ENCODE peak calls at places on chromosomes 1 and 21, in five cellular contexts. S is neuronal stem cell, L is H1, A is IMR-90, B is mesenchymal stem cell. P is an unnamed sample.

GRCh38 chr1:27606708-27607238 is 2.8 kb upstream of the AHDC1 start:
- DNase-seq in S (no peak), L (no peak), A (peak; percentile 41), B (peak; percentile 75), P (no peak)

GRCh38 chr1:231139659-231140650 is 21.9 kb upstream of the TRIM67 start:
- DNase-seq in S (no peak), L (no peak), A (peak; percentile 82), B (peak; percentile 62), P (peak; percentile 95)

GRCh38 chr1:207993477-207994445 is 82.8 kb upstream of the CD34 start:
- DNase-seq in S (peak; percentile 23), L (peak; percentile 70), A (no peak), B (peak; percentile 5), P (no peak)

GRCh38 chr1:232226197-232226681 is 403.7 kb downstream of the SIPA1L2 start:
- DNase-seq in S (peak; percentile 31), L (peak; percentile 63), A (peak; percentile 83), B (peak; percentile 79), P (peak; percentile 1)

GRCh38 chr1:171948491-171948890 is 107.2 kb downstream of the DNM3 start:
- DNase-seq in S (no peak), L (no peak), A (peak; percentile 5), B (peak; percentile 17), P (no peak)

GRCh38 chr1:185732941-185733340 is 1.2 kb upstream of the HMCN1 start:
- DNase-seq in S (no peak), L (no peak), A (no peak), B (peak; percentile 9), P (no peak)

GRCh38 chr1:39892611-39893595 is 8.8 kb downstream of the MYCL start:
- DNase-seq in S (peak; percentile 78), L (no peak), A (peak; percentile 81), B (peak; percentile 32), P (peak; percentile 73)

GRCh38 chr1:35577071-35577998 is 4.2 kb downstream of the TFAP2E start:
- DNase-seq in S (no peak), L (peak; percentile 79), A (no peak), B (peak; percentile 37), P (no peak)

GRCh38 chr1:59375321-59376220 is 78.7 kb downstream of the FGGY start:
- DNase-seq in S (no peak), L (no peak), A (peak; percentile 98), B (peak; percentile 99), P (peak; percentile 65)

GRCh38 chr1:21596179-21596578 is 73.0 kb downstream of the RAP1GAP start:
- DNase-seq in S (no peak), L (no peak), A (no peak), B (no peak), P (no peak)

GRCh38 chr21:34576043-34576466 is 38.9 kb downstream of the RCAN1 start:
- DNase-seq in S (no peak), L (no peak), A (peak; percentile 60), B (no peak), P (peak; percentile 91)

GRCh38 chr1:198258491-198258890 is 101.7 kb downstream of the NEK7 start:
- DNase-seq in S (no peak), L (no peak), A (peak; percentile 87), B (peak; percentile 46), P (no peak)

GRCh38 chr1:231187556-231187955 is 25.7 kb downstream of the TRIM67 start:
- DNase-seq in S (no peak), L (no peak), A (no peak), B (no peak), P (no peak)

GRCh38 chr1:211648336-211648735 is 27.1 kb downstream of the NEK2 start:
- DNase-seq in S (no peak), L (no peak), A (peak; percentile 53), B (peak; percentile 34), P (peak; percentile 46)

GRCh38 chr1:186188004-186188539 is 187.0 kb downstream of the TPR start:
- DNase-seq in S (no peak), L (no peak), A (peak; percentile 94), B (peak; percentile 90), P (peak; percentile 77)

GRCh38 chr1:9359898-9360297 is 67.2 kb downstream of the SPSB1 start:
- DNase-seq in S (no peak), L (no peak), A (no peak), B (no peak), P (no peak)

GRCh38 chr1:12593621-12594066 is 24.4 kb downstream of the DHRS3 start:
- DNase-seq in S (no peak), L (no peak), A (peak; percentile 59), B (no peak), P (peak; percentile 17)

GRCh38 chr1:220544901-220545303 is 17.0 kb downstream of the MARK1 start:
- DNase-seq in S (no peak), L (no peak), A (peak; percentile 4), B (no peak), P (peak; percentile 45)

GRCh38 chr1:70003509-70003908 is 201.9 kb downstream of the LRRC40 start:
- DNase-seq in S (no peak), L (no peak), A (no peak), B (no peak), P (peak; percentile 24)

GRCh38 chr1:51750729-51751128 is 127.8 kb downstream of the NRDC start:
- DNase-seq in S (no peak), L (no peak), A (peak; percentile 42), B (peak; percentile 9), P (no peak)

GRCh38 chr1:220680085-220680687 is 10.0 kb upstream of the C1orf115 start:
- DNase-seq in S (peak; percentile 36), L (no peak), A (peak; percentile 19), B (peak; percentile 51), P (no peak)

GRCh38 chr1:116166011-116166571 is 54.9 kb downstream of the MAB21L3 start:
- DNase-seq in S (no peak), L (no peak), A (no peak), B (no peak), P (no peak)

GRCh38 chr1:156510709-156511108 is 10.1 kb upstream of the MEF2D start:
- DNase-seq in S (no peak), L (no peak), A (peak; percentile 85), B (no peak), P (no peak)

GRCh38 chr1:98325646-98326441 is 335.7 kb upstream of the SNX7 start:
- DNase-seq in S (no peak), L (no peak), A (peak; percentile 86), B (peak; percentile 86), P (peak; percentile 94)

GRCh38 chr1:51294566-51295184 is 35.7 kb downstream of the TTC39A start:
- DNase-seq in S (no peak), L (no peak), A (no peak), B (no peak), P (no peak)

GRCh38 chr1:32742132-32742947 is 39.8 kb upstream of the SYNC start:
- DNase-seq in S (no peak), L (peak; percentile 76), A (no peak), B (no peak), P (no peak)

GRCh38 chr1:210257698-210258395 is 25.3 kb downstream of the SERTAD4 start:
- DNase-seq in S (no peak), L (no peak), A (no peak), B (no peak), P (no peak)

GRCh38 chr1:220666349-220666748 is 23.8 kb upstream of the C1orf115 start:
- DNase-seq in S (no peak), L (no peak), A (no peak), B (no peak), P (no peak)

GRCh38 chr1:83928396-83928795 is 70.5 kb downstream of the TTLL7 start:
- DNase-seq in S (no peak), L (no peak), A (peak; percentile 19), B (peak; percentile 40), P (no peak)

GRCh38 chr1:24745711-24746582 is 700 bp downstream of the CLIC4 start:
- DNase-seq in S (no peak), L (no peak), A (peak; percentile 66), B (peak; percentile 88), P (peak; percentile 71)
- H3K4me3 ChIP-seq in S (peak overlapping the region; percentile 100), L (peak overlapping the region; percentile 96), A (peak overlapping the region; percentile 79), B (peak overlapping the region; percentile 88), P (peak overlapping the region; percentile 98)

DNA sequence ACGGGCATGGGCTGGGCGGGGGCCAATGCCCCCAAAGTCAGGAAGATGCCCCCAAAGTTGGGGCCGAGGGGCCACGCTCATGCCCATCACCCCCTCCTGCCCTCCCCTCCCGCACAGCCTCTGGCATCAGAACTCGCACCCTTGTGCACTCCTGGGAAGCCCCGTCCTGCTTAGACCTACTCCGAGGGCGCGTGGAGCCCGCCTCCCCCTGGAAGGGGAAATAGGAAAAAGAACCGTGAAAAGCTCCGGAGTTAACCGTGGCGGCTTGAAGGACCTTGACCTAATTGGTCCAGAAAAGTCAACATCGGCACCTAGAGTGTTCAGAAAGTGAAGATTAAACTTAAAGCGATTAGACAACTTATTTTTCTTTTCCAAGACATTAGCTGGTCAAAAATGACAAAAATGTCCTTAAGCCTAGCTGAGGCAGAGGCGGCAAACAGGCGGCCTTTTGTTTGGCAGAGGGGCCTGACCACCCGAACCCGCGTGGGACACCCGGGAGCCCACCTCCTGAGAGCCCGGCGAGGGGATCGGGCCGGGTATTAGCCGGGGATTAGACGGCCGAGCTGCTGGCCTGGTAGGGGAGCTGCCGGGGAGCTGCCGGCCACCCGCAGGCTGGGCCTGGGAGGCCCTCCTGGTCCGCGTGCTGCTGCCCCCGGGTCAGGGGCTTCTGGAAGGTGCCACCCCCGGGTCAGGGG is 65.5 kb downstream of the PRDM16 start:
- DNase-seq in S (no peak), L (no peak), A (no peak), B (no peak), P (no peak)
- H3K14ac ChIP-seq in S (no peak overlapping the region), L (no peak overlapping the region), A (no peak overlapping the region), B (no peak overlapping the region), P (no peak overlapping the region)

GRCh38 chr1:109826930-109827349 is 63.2 kb upstream of the EPS8L3 start:
- DNase-seq in S (no peak), L (no peak), A (no peak), B (no peak), P (no peak)

GRCh38 chr1:109827986-109828385 is 64.3 kb upstream of the EPS8L3 start:
- DNase-seq in S (no peak), L (no peak), A (no peak), B (no peak), P (no peak)

GRCh38 chr1:109826446-109826845 is 62.7 kb upstream of the EPS8L3 start:
- DNase-seq in S (no peak), L (no peak), A (no peak), B (no peak), P (no peak)

GRCh38 chr1:109827466-109827865 is 63.7 kb upstream of the EPS8L3 start:
- DNase-seq in S (no peak), L (no peak), A (no peak), B (no peak), P (no peak)

DNA sequence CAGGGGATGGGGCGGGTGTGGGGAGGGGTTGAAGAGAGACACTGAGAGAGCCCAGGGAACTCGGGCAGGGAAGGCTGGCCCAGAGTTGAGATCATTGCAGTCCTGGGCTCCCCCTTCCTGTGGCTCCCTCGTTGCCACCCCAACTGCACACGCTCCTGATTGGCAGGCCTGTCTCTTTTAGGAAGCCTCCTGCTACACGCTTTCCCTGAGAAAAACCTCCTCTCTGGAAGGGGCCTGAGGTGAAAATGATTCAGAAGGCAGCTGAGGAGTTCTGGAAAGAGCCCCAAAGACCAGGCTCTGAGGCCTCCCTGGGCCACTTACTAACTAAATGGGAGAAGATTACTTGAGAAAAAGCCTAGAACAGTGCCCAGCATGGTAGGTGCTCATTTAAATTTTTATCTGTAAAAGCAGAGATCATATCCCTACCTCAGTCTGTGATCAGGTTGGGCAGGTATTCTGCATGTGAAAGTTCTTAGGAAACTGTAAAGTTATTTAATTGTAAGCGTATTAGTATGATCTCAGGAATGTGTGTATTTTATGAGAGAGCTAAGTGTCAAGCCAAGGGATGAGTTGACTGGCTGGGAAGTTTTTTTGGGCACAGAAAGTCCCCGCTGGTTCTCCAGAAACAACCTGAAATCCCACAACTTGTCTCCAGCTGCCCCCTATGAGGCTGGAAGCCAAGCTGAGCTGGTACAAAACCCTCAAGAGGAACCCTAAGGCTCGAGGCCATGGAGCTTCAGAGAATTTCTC is 65.2 kb upstream of the EPS8L3 start:
- DNase-seq in S (no peak), L (no peak), A (peak; percentile 13), B (no peak), P (no peak)
- H3K4me3 ChIP-seq in S (no peak overlapping the region), L (no peak overlapping the region), A (no peak overlapping the region), B (no peak overlapping the region), P (no peak overlapping the region)

GRCh38 chr1:240517891-240518290 is 94.1 kb downstream of the GREM2 start:
- DNase-seq in S (no peak), L (no peak), A (no peak), B (no peak), P (peak; percentile 27)
- H3K14ac ChIP-seq in S (no peak overlapping the region), L (no peak overlapping the region), A (no peak overlapping the region), B (no peak overlapping the region), P (no peak overlapping the region)

P was measured in trophoblast cell.